ENCODE peak calls at places on chromosomes 16 and 17, in six cellular contexts. One of them, this sample, is unnamed. For H3K4me1, the result is how much of the 10 kb centered on the place peaks cover.

GRCh38 chr17:38914741-38915638 is 10.4 kb upstream of the LASP1NB start:
- DNase-seq in sigmoid colon: peak
- DNase-seq in GM23338: peak
- DNase-seq in cardiac muscle cell: no peak
- DNase-seq in Panc1: no peak
- DNase-seq in fibroblast of lung: no peak
- DNase-seq in this sample: no peak

GRCh38 chr16:19757026-19757425 is 39.0 kb downstream of the IQCK start:
- DNase-seq in cardiac muscle cell: no peak
- DNase-seq in sigmoid colon: no peak
- DNase-seq in fibroblast of lung: peak
- DNase-seq in GM23338: no peak
- DNase-seq in Panc1: no peak
- DNase-seq in this sample: no peak

GRCh38 chr17:68053237-68054030 is 17.9 kb downstream of the KPNA2 start:
- DNase-seq in sigmoid colon: peak
- DNase-seq in GM23338: no peak
- DNase-seq in Panc1: no peak
- DNase-seq in cardiac muscle cell: no peak
- DNase-seq in fibroblast of lung: peak
- DNase-seq in this sample: no peak

GRCh38 chr16:25040543-25040942 is 25.4 kb upstream of the ARHGAP17 start:
- DNase-seq in sigmoid colon: no peak
- DNase-seq in cardiac muscle cell: no peak
- DNase-seq in GM23338: no peak
- DNase-seq in fibroblast of lung: no peak
- DNase-seq in Panc1: no peak
- DNase-seq in this sample: no peak

GRCh38 chr17:56172517-56172982 is 19.3 kb downstream of the ANKFN1 start:
- DNase-seq in GM23338: no peak
- DNase-seq in fibroblast of lung: no peak
- DNase-seq in cardiac muscle cell: peak
- DNase-seq in Panc1: no peak
- DNase-seq in sigmoid colon: peak
- DNase-seq in this sample: no peak

GRCh38 chr16:16143038-16143763 is 80.1 kb downstream of the ABCC6 start:
- DNase-seq in sigmoid colon: no peak
- DNase-seq in Panc1: no peak
- DNase-seq in cardiac muscle cell: peak
- DNase-seq in fibroblast of lung: no peak
- DNase-seq in GM23338: peak
- DNase-seq in this sample: no peak

GRCh38 chr17:8739104-8739503 is 5.5 kb downstream of the CCDC42 start:
- DNase-seq in sigmoid colon: no peak
- DNase-seq in fibroblast of lung: no peak
- DNase-seq in GM23338: peak
- DNase-seq in cardiac muscle cell: peak
- DNase-seq in Panc1: no peak
- DNase-seq in this sample: no peak

GRCh38 chr16:16150117-16150877 is 73.0 kb downstream of the ABCC6 start:
- DNase-seq in GM23338: peak
- DNase-seq in fibroblast of lung: peak
- DNase-seq in Panc1: no peak
- DNase-seq in cardiac muscle cell: no peak
- DNase-seq in sigmoid colon: peak
- DNase-seq in this sample: peak

GRCh38 chr16:6704306-6704705 is 628.3 kb upstream of the RBFOX1 start:
- DNase-seq in GM23338: no peak
- DNase-seq in fibroblast of lung: no peak
- DNase-seq in sigmoid colon: no peak
- DNase-seq in Panc1: no peak
- DNase-seq in cardiac muscle cell: no peak
- DNase-seq in this sample: no peak

GRCh38 chr16:76583466-76583865 is 306.3 kb downstream of the CNTNAP4 start:
- DNase-seq in sigmoid colon: no peak
- DNase-seq in cardiac muscle cell: peak
- DNase-seq in GM23338: no peak
- DNase-seq in fibroblast of lung: no peak
- DNase-seq in Panc1: no peak
- DNase-seq in this sample: no peak

DNA sequence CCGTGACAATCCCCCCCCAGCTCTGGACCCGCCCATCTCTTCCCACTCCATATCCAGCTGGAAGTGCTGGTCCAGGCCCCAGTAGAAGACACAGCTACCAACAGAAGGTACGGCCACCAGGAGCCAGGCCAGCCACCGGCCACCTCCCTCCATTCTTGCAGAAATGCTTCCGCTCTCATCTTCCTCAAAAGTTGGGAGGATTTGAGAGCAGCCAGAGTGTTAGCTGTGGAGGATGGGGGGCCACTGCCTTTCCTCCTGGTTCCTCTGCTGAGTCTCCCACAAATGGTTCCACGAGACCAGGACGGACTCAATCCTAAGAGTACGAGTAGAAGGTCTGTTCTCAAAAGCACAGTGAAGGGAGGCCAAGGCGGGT is 78.3 kb downstream of the GAS7 start:
- DNase-seq in fibroblast of lung: no peak
- DNase-seq in Panc1: no peak
- DNase-seq in cardiac muscle cell: no peak
- DNase-seq in sigmoid colon: no peak
- DNase-seq in GM23338: no peak
- DNase-seq in this sample: no peak
- H3K4me1 ChIP-seq in fibroblast of lung: under half
- H3K4me1 ChIP-seq in Panc1: under half
- H3K4me1 ChIP-seq in cardiac muscle cell: under half
- H3K4me1 ChIP-seq in sigmoid colon: under half
- H3K4me1 ChIP-seq in GM23338: under half
- H3K4me1 ChIP-seq in this sample: under half

DNA sequence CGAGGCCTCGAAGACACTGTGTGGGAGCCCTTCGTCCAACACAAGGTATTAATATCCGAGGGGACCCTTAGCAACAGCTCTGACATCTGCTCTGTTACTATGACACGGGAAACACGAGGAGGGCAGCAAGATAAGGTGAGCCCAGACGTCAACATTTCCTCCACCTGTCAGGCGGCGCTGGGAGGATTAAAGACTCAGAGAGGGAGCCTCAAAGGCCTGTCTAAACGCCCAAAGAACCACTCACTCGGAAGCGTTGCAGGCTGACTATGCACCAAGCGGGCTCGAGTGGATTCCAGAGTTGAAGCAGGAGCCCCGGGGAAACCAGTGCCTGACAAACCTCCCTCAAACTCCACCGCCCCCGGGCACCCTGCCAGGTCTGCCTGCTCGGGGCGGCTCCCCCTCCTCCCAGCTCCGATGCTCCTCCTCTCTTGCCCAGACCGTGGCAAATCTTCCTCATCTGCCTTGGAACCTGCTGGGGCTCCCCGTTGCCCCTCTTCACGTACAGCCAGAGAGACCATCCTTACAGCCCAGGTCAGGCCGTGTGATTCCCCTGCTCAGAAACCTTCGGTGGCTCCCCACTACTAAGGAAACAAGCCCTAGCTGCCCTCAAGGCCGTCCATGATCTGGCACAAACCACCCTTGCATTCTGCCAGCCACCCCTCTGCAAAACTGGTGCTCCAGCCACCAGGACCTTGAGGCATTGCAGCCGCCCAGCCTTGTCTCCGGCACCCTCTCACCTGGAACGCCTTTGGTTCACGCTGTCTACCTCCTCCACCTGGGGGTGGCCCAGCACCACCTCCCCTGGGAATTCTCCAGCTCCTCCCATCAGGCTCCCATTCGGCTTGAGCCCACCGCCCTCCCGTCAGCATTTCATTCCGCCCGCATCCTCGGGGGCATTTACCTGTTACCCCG is 16.2 kb downstream of the RPH3AL start:
- DNase-seq in Panc1: no peak
- DNase-seq in sigmoid colon: peak
- DNase-seq in cardiac muscle cell: peak
- DNase-seq in GM23338: no peak
- DNase-seq in fibroblast of lung: no peak
- DNase-seq in this sample: peak
- H3K4me1 ChIP-seq in Panc1: under half
- H3K4me1 ChIP-seq in sigmoid colon: under half
- H3K4me1 ChIP-seq in cardiac muscle cell: half or more
- H3K4me1 ChIP-seq in GM23338: under half
- H3K4me1 ChIP-seq in fibroblast of lung: under half
- H3K4me1 ChIP-seq in this sample: under half

GRCh38 chr16:79928142-79928735 is 327.7 kb upstream of the MAF start:
- DNase-seq in cardiac muscle cell: no peak
- DNase-seq in Panc1: no peak
- DNase-seq in sigmoid colon: no peak
- DNase-seq in GM23338: no peak
- DNase-seq in fibroblast of lung: no peak
- DNase-seq in this sample: peak

GRCh38 chr16:79920685-79921084 is 320.1 kb upstream of the MAF start:
- DNase-seq in Panc1: no peak
- DNase-seq in cardiac muscle cell: no peak
- DNase-seq in sigmoid colon: no peak
- DNase-seq in fibroblast of lung: no peak
- DNase-seq in GM23338: no peak
- DNase-seq in this sample: no peak

GRCh38 chr16:79926451-79927205 is 326.1 kb upstream of the MAF start:
- DNase-seq in cardiac muscle cell: no peak
- DNase-seq in sigmoid colon: no peak
- DNase-seq in GM23338: no peak
- DNase-seq in Panc1: no peak
- DNase-seq in fibroblast of lung: no peak
- DNase-seq in this sample: no peak

GRCh38 chr16:79918916-79919315 is 318.4 kb upstream of the MAF start:
- DNase-seq in cardiac muscle cell: no peak
- DNase-seq in sigmoid colon: no peak
- DNase-seq in GM23338: peak
- DNase-seq in fibroblast of lung: no peak
- DNase-seq in Panc1: no peak
- DNase-seq in this sample: no peak

DNA sequence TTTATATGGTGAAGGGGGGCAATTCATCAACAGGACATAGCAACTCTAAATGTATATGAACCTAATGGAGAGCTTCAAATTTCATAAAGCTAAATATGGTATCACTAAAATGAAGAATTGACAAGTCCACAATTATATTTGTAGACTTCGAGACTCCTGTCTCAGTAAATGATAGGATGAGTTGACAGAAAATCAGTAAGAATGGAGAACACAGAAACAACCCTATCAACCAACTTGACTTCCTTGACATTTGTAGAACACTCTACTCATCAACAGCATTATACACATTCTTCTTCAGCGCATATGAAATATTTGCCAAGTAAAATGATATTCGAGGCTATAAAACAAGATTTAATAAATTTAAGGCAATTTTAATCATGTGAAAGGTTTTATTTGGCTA is 322.9 kb upstream of the MAF start:
- DNase-seq in Panc1: no peak
- DNase-seq in sigmoid colon: no peak
- DNase-seq in GM23338: no peak
- DNase-seq in fibroblast of lung: no peak
- DNase-seq in cardiac muscle cell: no peak
- DNase-seq in this sample: no peak
- H3K4me1 ChIP-seq in Panc1: under half
- H3K4me1 ChIP-seq in sigmoid colon: under half
- H3K4me1 ChIP-seq in GM23338: under half
- H3K4me1 ChIP-seq in fibroblast of lung: under half
- H3K4me1 ChIP-seq in cardiac muscle cell: under half
- H3K4me1 ChIP-seq in this sample: under half

DNA sequence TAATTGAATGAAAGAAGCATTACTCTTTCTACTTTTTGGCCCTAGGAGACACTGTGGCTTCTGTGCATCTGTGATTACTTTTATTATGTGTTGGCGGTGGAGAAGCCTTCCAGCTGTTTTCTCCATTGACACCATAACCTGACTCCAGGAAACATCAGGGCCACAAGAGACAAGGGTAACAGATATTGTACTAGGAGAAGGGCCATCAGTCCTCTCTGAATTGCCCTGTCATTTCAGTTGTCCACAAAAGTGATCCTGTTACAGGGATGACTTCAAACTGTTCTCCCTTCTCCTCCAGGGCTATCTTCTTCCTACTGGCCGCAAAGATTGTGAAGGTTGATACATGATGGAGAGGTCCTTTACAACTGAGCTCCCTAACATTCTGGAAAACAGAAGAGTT is 14.6 kb downstream of the KRT39 start:
- DNase-seq in sigmoid colon: no peak
- DNase-seq in cardiac muscle cell: no peak
- DNase-seq in GM23338: no peak
- DNase-seq in fibroblast of lung: no peak
- DNase-seq in Panc1: no peak
- DNase-seq in this sample: no peak
- H3K4me1 ChIP-seq in sigmoid colon: under half
- H3K4me1 ChIP-seq in cardiac muscle cell: under half
- H3K4me1 ChIP-seq in GM23338: under half
- H3K4me1 ChIP-seq in fibroblast of lung: under half
- H3K4me1 ChIP-seq in Panc1: under half
- H3K4me1 ChIP-seq in this sample: under half

DNA sequence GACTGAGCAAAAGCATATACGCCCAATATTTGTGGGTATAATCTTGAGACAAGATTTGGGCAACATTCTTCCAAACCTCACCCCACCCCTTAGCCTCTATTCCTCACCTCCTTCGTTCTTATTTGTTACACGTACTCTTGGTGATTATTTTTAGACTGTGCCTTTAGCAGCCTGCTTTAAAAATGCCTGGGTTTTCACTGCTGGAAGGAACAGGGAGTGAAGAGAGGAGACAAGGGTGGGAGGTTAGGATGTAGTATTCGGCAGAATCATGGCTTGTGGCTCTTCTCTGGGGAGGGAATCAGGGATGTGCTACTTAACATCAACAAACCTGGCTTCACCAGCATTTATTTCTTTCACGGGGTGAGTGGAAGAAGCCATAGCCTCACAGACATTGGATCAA is 11.6 kb downstream of the ALKBH5 start:
- DNase-seq in cardiac muscle cell: no peak
- DNase-seq in sigmoid colon: no peak
- DNase-seq in GM23338: no peak
- DNase-seq in fibroblast of lung: no peak
- DNase-seq in Panc1: no peak
- DNase-seq in this sample: no peak
- H3K4me1 ChIP-seq in cardiac muscle cell: under half
- H3K4me1 ChIP-seq in sigmoid colon: under half
- H3K4me1 ChIP-seq in GM23338: under half
- H3K4me1 ChIP-seq in fibroblast of lung: under half
- H3K4me1 ChIP-seq in Panc1: under half
- H3K4me1 ChIP-seq in this sample: under half

DNA sequence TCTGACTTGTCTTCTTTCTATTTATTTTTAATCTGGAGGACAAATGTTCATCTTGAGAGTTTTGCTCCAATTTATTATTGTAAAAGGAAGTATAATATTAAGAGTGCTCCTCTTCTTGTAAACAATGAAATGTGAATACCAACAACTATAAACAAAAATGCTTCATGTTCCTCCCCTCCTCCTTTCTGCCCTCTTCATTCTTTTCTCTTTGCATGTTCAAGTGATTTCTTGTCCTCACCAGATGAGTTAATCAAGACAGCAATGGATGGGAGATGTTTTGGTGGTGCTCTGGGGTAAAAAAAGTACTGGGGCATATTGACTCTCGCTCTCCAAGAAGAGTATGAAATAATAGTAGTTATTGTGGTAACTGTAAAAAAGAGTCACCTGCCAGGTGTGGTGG is 24.3 kb downstream of the ITGB3 start:
- DNase-seq in cardiac muscle cell: no peak
- DNase-seq in Panc1: no peak
- DNase-seq in GM23338: no peak
- DNase-seq in sigmoid colon: no peak
- DNase-seq in fibroblast of lung: no peak
- DNase-seq in this sample: no peak
- H3K4me1 ChIP-seq in cardiac muscle cell: under half
- H3K4me1 ChIP-seq in Panc1: under half
- H3K4me1 ChIP-seq in GM23338: under half
- H3K4me1 ChIP-seq in sigmoid colon: under half
- H3K4me1 ChIP-seq in fibroblast of lung: under half
- H3K4me1 ChIP-seq in this sample: under half

This sample was measured in transverse colon.